ENCODE peak calls at places on chromosomes 11 and 22, in ten cellular contexts. One of them, this sample, is unnamed.

GRCh38 chr11:126076641-126077040 is 14.0 kb upstream of the CDON start:
- DNase-seq in IMR-90: no peak
- DNase-seq in testis: no peak
- DNase-seq in endothelial cell of umbilical vein: no peak
- DNase-seq in erythroblast: no peak
- DNase-seq in HCT116: no peak
- DNase-seq in right lobe of liver: no peak
- DNase-seq in HepG2: no peak
- DNase-seq in body of pancreas: no peak
- DNase-seq in transverse colon: no peak
- DNase-seq in this sample: no peak

GRCh38 chr22:48441553-48441850 is 1386.2 kb downstream of the BRD1 start:
- DNase-seq in IMR-90: no peak
- DNase-seq in testis: no peak
- DNase-seq in endothelial cell of umbilical vein: no peak
- DNase-seq in erythroblast: no peak
- DNase-seq in HCT116: no peak
- DNase-seq in right lobe of liver: no peak
- DNase-seq in HepG2: no peak
- DNase-seq in body of pancreas: no peak
- DNase-seq in transverse colon: no peak
- DNase-seq in this sample: no peak

GRCh38 chr22:38935023-38935422 is 22.4 kb upstream of the APOBEC3A start:
- DNase-seq in IMR-90: no peak
- DNase-seq in testis: no peak
- DNase-seq in endothelial cell of umbilical vein: no peak
- DNase-seq in erythroblast: no peak
- DNase-seq in HCT116: no peak
- DNase-seq in right lobe of liver: peak; percentile 90
- DNase-seq in HepG2: no peak
- DNase-seq in body of pancreas: peak; percentile 98
- DNase-seq in transverse colon: peak; percentile 99
- DNase-seq in this sample: peak; percentile 99

GRCh38 chr11:123020968-123021367 is 39.3 kb upstream of the BSX start:
- DNase-seq in IMR-90: peak; percentile 49
- DNase-seq in testis: peak; percentile 49
- DNase-seq in endothelial cell of umbilical vein: peak; percentile 32
- DNase-seq in erythroblast: peak; percentile 9
- DNase-seq in HCT116: peak; percentile 33
- DNase-seq in right lobe of liver: no peak
- DNase-seq in HepG2: peak; percentile 43
- DNase-seq in body of pancreas: no peak
- DNase-seq in transverse colon: peak; percentile 10
- DNase-seq in this sample: no peak

GRCh38 chr11:114192841-114193389 is 103.3 kb upstream of the NNMT start:
- DNase-seq in IMR-90: no peak
- DNase-seq in testis: no peak
- DNase-seq in endothelial cell of umbilical vein: no peak
- DNase-seq in erythroblast: no peak
- DNase-seq in HCT116: no peak
- DNase-seq in right lobe of liver: no peak
- DNase-seq in HepG2: no peak
- DNase-seq in body of pancreas: no peak
- DNase-seq in transverse colon: no peak
- DNase-seq in this sample: no peak

GRCh38 chr11:2376751-2377451 is at the start of gene CD81:
- DNase-seq in IMR-90: peak; percentile 33
- DNase-seq in testis: peak; percentile 69
- DNase-seq in endothelial cell of umbilical vein: no peak
- DNase-seq in erythroblast: peak; percentile 51
- DNase-seq in HCT116: no peak
- DNase-seq in right lobe of liver: peak; percentile 75
- DNase-seq in HepG2: no peak
- DNase-seq in body of pancreas: peak; percentile 59
- DNase-seq in transverse colon: no peak
- DNase-seq in this sample: peak; percentile 75

GRCh38 chr11:37988031-37988430 is 1390.0 kb upstream of the RAG2 start:
- DNase-seq in IMR-90: peak; percentile 17
- DNase-seq in testis: no peak
- DNase-seq in endothelial cell of umbilical vein: peak; percentile 66
- DNase-seq in erythroblast: no peak
- DNase-seq in HCT116: no peak
- DNase-seq in right lobe of liver: no peak
- DNase-seq in HepG2: no peak
- DNase-seq in body of pancreas: no peak
- DNase-seq in transverse colon: no peak
- DNase-seq in this sample: no peak

GRCh38 chr11:96713301-96713700 is 323.5 kb downstream of the JRKL start:
- DNase-seq in IMR-90: no peak
- DNase-seq in testis: no peak
- DNase-seq in endothelial cell of umbilical vein: no peak
- DNase-seq in erythroblast: no peak
- DNase-seq in HCT116: no peak
- DNase-seq in right lobe of liver: no peak
- DNase-seq in HepG2: no peak
- DNase-seq in body of pancreas: no peak
- DNase-seq in transverse colon: no peak
- DNase-seq in this sample: no peak

DNA sequence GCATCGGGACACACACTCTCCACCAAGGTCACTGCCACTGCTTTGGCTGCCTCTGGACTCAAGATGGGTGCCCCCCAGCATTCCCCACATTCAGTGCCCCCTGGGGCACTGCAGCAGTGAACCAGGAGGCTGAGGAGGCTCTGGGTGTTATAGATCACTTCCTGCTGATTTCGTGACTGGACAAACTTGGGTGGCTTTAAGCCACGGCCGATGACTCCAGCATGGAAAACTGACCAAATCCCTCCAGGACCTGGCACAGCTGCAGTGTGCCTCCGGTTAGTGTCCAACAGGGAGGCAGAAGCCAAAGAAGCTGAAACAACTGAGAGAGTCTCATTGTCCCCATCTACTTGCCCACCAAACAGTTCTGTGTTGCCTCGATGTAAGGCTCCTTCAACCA is 1.2 kb upstream of the GANAB start:
- DNase-seq in IMR-90: no peak
- DNase-seq in testis: no peak
- DNase-seq in endothelial cell of umbilical vein: no peak
- DNase-seq in erythroblast: no peak
- DNase-seq in HCT116: no peak
- DNase-seq in right lobe of liver: no peak
- DNase-seq in HepG2: no peak
- DNase-seq in body of pancreas: no peak
- DNase-seq in transverse colon: no peak
- DNase-seq in this sample: no peak
- TF ChIP-seq POLR2A in IMR-90: no peak
- TF ChIP-seq POLR2A in testis: no peak
- TF ChIP-seq POLR2A in endothelial cell of umbilical vein: no peak
- TF ChIP-seq POLR2A in erythroblast: no peak
- TF ChIP-seq POLR2A in HCT116: no peak
- TF ChIP-seq POLR2A in right lobe of liver: no peak
- TF ChIP-seq POLR2A in HepG2: no peak
- TF ChIP-seq POLR2A in body of pancreas: no peak
- TF ChIP-seq POLR2A in transverse colon: no peak
- TF ChIP-seq POLR2A in this sample: no peak

GRCh38 chr22:43996981-43997265 is 27.2 kb upstream of the PARVB start:
- DNase-seq in IMR-90: no peak
- DNase-seq in testis: no peak
- DNase-seq in endothelial cell of umbilical vein: no peak
- DNase-seq in erythroblast: no peak
- DNase-seq in HCT116: no peak
- DNase-seq in right lobe of liver: no peak
- DNase-seq in HepG2: no peak
- DNase-seq in body of pancreas: no peak
- DNase-seq in transverse colon: no peak
- DNase-seq in this sample: no peak

GRCh38 chr22:43995798-43996169 is 28.3 kb upstream of the PARVB start:
- DNase-seq in IMR-90: no peak
- DNase-seq in testis: no peak
- DNase-seq in endothelial cell of umbilical vein: no peak
- DNase-seq in erythroblast: no peak
- DNase-seq in HCT116: no peak
- DNase-seq in right lobe of liver: no peak
- DNase-seq in HepG2: no peak
- DNase-seq in body of pancreas: no peak
- DNase-seq in transverse colon: no peak
- DNase-seq in this sample: no peak

GRCh38 chr22:43994416-43994815 is 29.7 kb upstream of the PARVB start:
- DNase-seq in IMR-90: no peak
- DNase-seq in testis: no peak
- DNase-seq in endothelial cell of umbilical vein: no peak
- DNase-seq in erythroblast: no peak
- DNase-seq in HCT116: no peak
- DNase-seq in right lobe of liver: no peak
- DNase-seq in HepG2: no peak
- DNase-seq in body of pancreas: no peak
- DNase-seq in transverse colon: no peak
- DNase-seq in this sample: no peak

GRCh38 chr22:43995057-43995685 is 28.9 kb upstream of the PARVB start:
- DNase-seq in IMR-90: no peak
- DNase-seq in testis: no peak
- DNase-seq in endothelial cell of umbilical vein: no peak
- DNase-seq in erythroblast: no peak
- DNase-seq in HCT116: no peak
- DNase-seq in right lobe of liver: no peak
- DNase-seq in HepG2: no peak
- DNase-seq in body of pancreas: no peak
- DNase-seq in transverse colon: no peak
- DNase-seq in this sample: peak; percentile 40

DNA sequence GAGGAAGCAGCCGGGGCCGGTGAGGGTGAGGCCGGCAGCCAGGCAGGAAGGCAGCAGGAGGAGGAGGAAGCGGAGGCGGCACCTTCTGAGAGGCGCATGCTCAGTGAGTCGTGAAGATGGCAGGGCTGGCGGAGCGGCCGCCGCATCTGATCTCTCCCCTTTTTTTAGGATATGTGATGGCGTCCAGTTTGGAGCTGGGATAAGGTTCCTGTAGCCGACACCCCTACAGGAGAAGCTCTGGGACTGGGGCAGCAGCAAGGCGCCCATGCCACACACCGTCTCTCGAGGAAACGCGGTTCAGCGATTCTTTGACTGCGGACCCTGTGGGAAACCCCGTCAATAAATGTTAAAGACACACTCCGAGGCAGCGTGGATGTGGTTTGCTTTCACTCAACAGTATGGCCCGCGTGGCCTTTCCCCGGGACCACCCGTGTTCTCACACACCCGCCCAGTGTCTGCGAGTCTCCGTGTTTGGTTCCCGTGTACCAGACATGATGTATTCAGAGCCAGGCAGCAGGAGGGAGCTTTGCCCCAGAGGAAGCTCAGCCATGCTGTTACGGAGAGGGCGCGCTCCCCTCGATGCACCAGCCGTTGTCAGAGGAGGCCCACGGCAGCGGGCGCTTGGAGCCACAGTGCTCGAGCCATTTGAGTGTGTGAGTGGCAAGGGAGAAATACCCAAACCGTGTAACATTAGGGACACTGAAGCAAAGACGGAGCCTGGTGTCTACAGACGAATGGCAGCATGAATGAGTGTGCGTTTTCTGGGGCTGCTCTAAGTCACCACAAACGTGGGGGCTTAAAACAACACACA is 27.7 kb upstream of the PARVB start:
- DNase-seq in IMR-90: no peak
- DNase-seq in testis: peak; percentile 71
- DNase-seq in endothelial cell of umbilical vein: peak; percentile 39
- DNase-seq in erythroblast: no peak
- DNase-seq in HCT116: no peak
- DNase-seq in right lobe of liver: peak; percentile 74
- DNase-seq in HepG2: no peak
- DNase-seq in body of pancreas: peak; percentile 25
- DNase-seq in transverse colon: peak; percentile 67
- DNase-seq in this sample: peak; percentile 88
- TF ChIP-seq POLR2A in IMR-90: no peak
- TF ChIP-seq POLR2A in testis: no peak
- TF ChIP-seq POLR2A in endothelial cell of umbilical vein: no peak
- TF ChIP-seq POLR2A in erythroblast: no peak
- TF ChIP-seq POLR2A in HCT116: no peak
- TF ChIP-seq POLR2A in right lobe of liver: no peak
- TF ChIP-seq POLR2A in HepG2: no peak
- TF ChIP-seq POLR2A in body of pancreas: no peak
- TF ChIP-seq POLR2A in transverse colon: no peak
- TF ChIP-seq POLR2A in this sample: no peak

GRCh38 chr11:1352696-1353382 is 36.9 kb upstream of the BRSK2 start:
- DNase-seq in IMR-90: no peak
- DNase-seq in testis: no peak
- DNase-seq in endothelial cell of umbilical vein: no peak
- DNase-seq in erythroblast: no peak
- DNase-seq in HCT116: peak; percentile 40
- DNase-seq in right lobe of liver: no peak
- DNase-seq in HepG2: no peak
- DNase-seq in body of pancreas: no peak
- DNase-seq in transverse colon: no peak
- DNase-seq in this sample: no peak
- TF ChIP-seq POLR2A in IMR-90: no peak
- TF ChIP-seq POLR2A in testis: no peak
- TF ChIP-seq POLR2A in endothelial cell of umbilical vein: no peak
- TF ChIP-seq POLR2A in erythroblast: no peak
- TF ChIP-seq POLR2A in HCT116: no peak
- TF ChIP-seq POLR2A in right lobe of liver: no peak
- TF ChIP-seq POLR2A in HepG2: no peak
- TF ChIP-seq POLR2A in body of pancreas: no peak
- TF ChIP-seq POLR2A in transverse colon: no peak
- TF ChIP-seq POLR2A in this sample: no peak

GRCh38 chr11:86952221-86952875 is 2.8 kb downstream of the FZD4 start:
- DNase-seq in IMR-90: no peak
- DNase-seq in testis: no peak
- DNase-seq in endothelial cell of umbilical vein: peak; percentile 75
- DNase-seq in erythroblast: no peak
- DNase-seq in HCT116: no peak
- DNase-seq in right lobe of liver: no peak
- DNase-seq in HepG2: no peak
- DNase-seq in body of pancreas: no peak
- DNase-seq in transverse colon: no peak
- DNase-seq in this sample: no peak

GRCh38 chr11:86954288-86955110 is 696 bp downstream of the FZD4 start:
- DNase-seq in IMR-90: no peak
- DNase-seq in testis: no peak
- DNase-seq in endothelial cell of umbilical vein: peak; percentile 46
- DNase-seq in erythroblast: peak; percentile 54
- DNase-seq in HCT116: no peak
- DNase-seq in right lobe of liver: no peak
- DNase-seq in HepG2: no peak
- DNase-seq in body of pancreas: peak; percentile 82
- DNase-seq in transverse colon: peak; percentile 14
- DNase-seq in this sample: peak; percentile 52

GRCh38 chr11:86955674-86956522 is 703 bp upstream of the FZD4 start:
- DNase-seq in IMR-90: peak; percentile 61
- DNase-seq in testis: peak; percentile 84
- DNase-seq in endothelial cell of umbilical vein: peak; percentile 92
- DNase-seq in erythroblast: peak; percentile 83
- DNase-seq in HCT116: peak; percentile 34
- DNase-seq in right lobe of liver: peak; percentile 86
- DNase-seq in HepG2: peak; percentile 88
- DNase-seq in body of pancreas: peak; percentile 84
- DNase-seq in transverse colon: peak; percentile 85
- DNase-seq in this sample: peak; percentile 45

GRCh38 chr11:86952933-86953637 is 2.1 kb downstream of the FZD4 start:
- DNase-seq in IMR-90: peak; percentile 59
- DNase-seq in testis: no peak
- DNase-seq in endothelial cell of umbilical vein: peak; percentile 68
- DNase-seq in erythroblast: no peak
- DNase-seq in HCT116: no peak
- DNase-seq in right lobe of liver: no peak
- DNase-seq in HepG2: no peak
- DNase-seq in body of pancreas: no peak
- DNase-seq in transverse colon: no peak
- DNase-seq in this sample: no peak

DNA sequence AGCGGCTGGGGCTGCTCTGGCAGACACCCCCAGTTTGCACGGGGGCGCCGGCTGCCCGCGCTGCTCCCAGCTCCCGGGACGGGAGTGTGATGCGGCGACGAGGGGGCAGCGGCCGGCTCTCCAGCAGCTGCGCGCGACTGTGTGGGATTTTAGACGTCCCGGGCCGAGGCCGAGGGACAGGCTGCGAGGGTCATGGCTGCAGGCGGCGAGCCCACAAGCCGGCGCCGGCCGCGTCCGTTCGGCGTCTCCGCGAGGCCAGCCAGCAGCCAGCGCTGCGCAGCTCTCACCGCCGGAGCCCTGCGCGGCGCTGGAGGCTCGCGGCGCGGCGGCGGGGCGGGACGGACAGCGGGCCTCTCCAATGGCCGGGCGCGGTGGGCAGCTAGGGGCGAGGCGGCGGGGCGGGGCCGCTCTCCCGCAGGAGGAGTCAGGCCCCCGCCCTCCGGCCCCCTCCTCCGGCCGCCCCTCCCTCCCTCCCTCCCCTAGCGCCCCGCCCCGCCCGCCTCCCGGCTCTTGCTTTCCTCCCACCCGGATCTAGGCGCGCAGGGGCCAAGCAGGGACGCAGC is at the start of gene FZD4:
- DNase-seq in IMR-90: peak; percentile 78
- DNase-seq in testis: peak; percentile 93
- DNase-seq in endothelial cell of umbilical vein: peak; percentile 88
- DNase-seq in erythroblast: peak; percentile 91
- DNase-seq in HCT116: peak; percentile 48
- DNase-seq in right lobe of liver: peak; percentile 95
- DNase-seq in HepG2: peak; percentile 76
- DNase-seq in body of pancreas: peak; percentile 92
- DNase-seq in transverse colon: peak; percentile 93
- DNase-seq in this sample: peak; percentile 58
- TF ChIP-seq POLR2A in IMR-90: peak; percentile 78
- TF ChIP-seq POLR2A in testis: no peak
- TF ChIP-seq POLR2A in endothelial cell of umbilical vein: peak; percentile 99
- TF ChIP-seq POLR2A in erythroblast: no peak
- TF ChIP-seq POLR2A in HCT116: no peak
- TF ChIP-seq POLR2A in right lobe of liver: peak; percentile 99
- TF ChIP-seq POLR2A in HepG2: peak; percentile 94
- TF ChIP-seq POLR2A in body of pancreas: no peak
- TF ChIP-seq POLR2A in transverse colon: no peak
- TF ChIP-seq POLR2A in this sample: peak; percentile 39

This sample was measured in Peyer's patch.